ENCODE peak calls at places on chromosomes 5 and 9, in five cellular contexts. M is left ventricle myocardium inferior; U is 8988T; A is iris pigment epithelial cell; L is activated T-cell treated with anti-CD3 and anti-CD28 coated beads, Interleukin-2, amount 50 U/mL, for 24 hours. F is an unnamed sample.

GRCh38 chr9:130328349-130328801 is 62.8 kb downstream of the HMCN2 start:
- DNase-seq in M (peak), U (no peak), A (peak), L (no peak), F (peak)

GRCh38 chr5:109911731-109912130 is 222.0 kb downstream of the MAN2A1 start:
- DNase-seq in M (no peak), U (no peak), A (peak), L (no peak), F (peak)

GRCh38 chr5:114311943-114312342 is 49.9 kb upstream of the KCNN2 start:
- DNase-seq in M (no peak), U (no peak), A (no peak), L (no peak), F (no peak)

GRCh38 chr9:123322771-123323481 is 33.1 kb upstream of the CRB2 start:
- DNase-seq in M (no peak), U (no peak), A (no peak), L (peak), F (no peak)

GRCh38 chr9:114238919-114239879 is 83.7 kb upstream of the ORM1 start:
- DNase-seq in M (no peak), U (peak), A (peak), L (no peak), F (peak)

GRCh38 chr9:77803423-77803822 is 155.3 kb upstream of the GNA14 start:
- DNase-seq in M (no peak), U (no peak), A (no peak), L (no peak), F (no peak)

GRCh38 chr5:111972080-111972479 is 215.1 kb upstream of the NREP start:
- DNase-seq in M (no peak), U (no peak), A (no peak), L (no peak), F (no peak)

GRCh38 chr5:139116256-139116655 is 81.9 kb downstream of the SIL1 start:
- DNase-seq in M (no peak), U (no peak), A (no peak), L (no peak), F (no peak)

GRCh38 chr5:55645304-55645703 is 66.8 kb downstream of the SLC38A9 start:
- DNase-seq in M (no peak), U (no peak), A (peak), L (no peak), F (peak)

GRCh38 chr9:98899399-98900056 is 44.2 kb upstream of the COL15A1 start:
- DNase-seq in M (no peak), U (no peak), A (peak), L (no peak), F (peak)

GRCh38 chr5:179734536-179735164 is 2.0 kb downstream of the MAML1 start:
- DNase-seq in M (no peak), U (no peak), A (no peak), L (no peak), F (no peak)

GRCh38 chr9:136623849-136624183 is 38.9 kb upstream of the EGFL7 start:
- DNase-seq in M (no peak), U (no peak), A (no peak), L (no peak), F (no peak)